ENCODE peak calls at places on chromosomes 12 and 14, in seven cellular contexts. One of them, this sample, is unnamed. For H3K27me3, the result is how much of the 10 kb centered on the place peaks cover.

GRCh38 chr12:124737040-124737419 is 126.6 kb downstream of the SCARB1 start:
- DNase-seq in heart right ventricle: no peak
- DNase-seq in stomach: no peak
- DNase-seq in prostate gland: no peak
- DNase-seq in fibroblast of lung: peak
- DNase-seq in upper lobe of right lung: no peak
- DNase-seq in tibial nerve: no peak
- DNase-seq in this sample: no peak

GRCh38 chr12:53500119-53500775 is 836 bp upstream of the TARBP2 start:
- DNase-seq in heart right ventricle: peak
- DNase-seq in stomach: peak
- DNase-seq in prostate gland: no peak
- DNase-seq in fibroblast of lung: peak
- DNase-seq in upper lobe of right lung: peak
- DNase-seq in tibial nerve: peak
- DNase-seq in this sample: peak

GRCh38 chr14:60505448-60505847 is 3.5 kb upstream of the SIX6 start:
- DNase-seq in heart right ventricle: no peak
- DNase-seq in stomach: no peak
- DNase-seq in prostate gland: no peak
- DNase-seq in fibroblast of lung: no peak
- DNase-seq in upper lobe of right lung: no peak
- DNase-seq in tibial nerve: no peak
- DNase-seq in this sample: no peak

GRCh38 chr12:16189849-16190248 is 87.6 kb downstream of the SLC15A5 start:
- DNase-seq in heart right ventricle: no peak
- DNase-seq in stomach: no peak
- DNase-seq in prostate gland: no peak
- DNase-seq in fibroblast of lung: peak
- DNase-seq in upper lobe of right lung: no peak
- DNase-seq in tibial nerve: no peak
- DNase-seq in this sample: no peak

GRCh38 chr12:24728366-24728765 is 220.5 kb downstream of the BCAT1 start:
- DNase-seq in heart right ventricle: no peak
- DNase-seq in stomach: no peak
- DNase-seq in prostate gland: no peak
- DNase-seq in fibroblast of lung: peak
- DNase-seq in upper lobe of right lung: no peak
- DNase-seq in tibial nerve: no peak
- DNase-seq in this sample: no peak

GRCh38 chr12:27285395-27285794 is 41.3 kb downstream of the STK38L start:
- DNase-seq in heart right ventricle: no peak
- DNase-seq in stomach: no peak
- DNase-seq in prostate gland: no peak
- DNase-seq in fibroblast of lung: peak
- DNase-seq in upper lobe of right lung: no peak
- DNase-seq in tibial nerve: no peak
- DNase-seq in this sample: no peak

GRCh38 chr14:69171569-69171968 is 18.6 kb upstream of the DCAF5 start:
- DNase-seq in heart right ventricle: no peak
- DNase-seq in stomach: no peak
- DNase-seq in prostate gland: no peak
- DNase-seq in fibroblast of lung: no peak
- DNase-seq in upper lobe of right lung: no peak
- DNase-seq in tibial nerve: no peak
- DNase-seq in this sample: no peak

GRCh38 chr12:87150969-87151662 is 878.1 kb downstream of the C12orf50 start:
- DNase-seq in heart right ventricle: no peak
- DNase-seq in stomach: no peak
- DNase-seq in prostate gland: no peak
- DNase-seq in fibroblast of lung: no peak
- DNase-seq in upper lobe of right lung: no peak
- DNase-seq in tibial nerve: no peak
- DNase-seq in this sample: no peak

GRCh38 chr12:3205742-3206519 is 128.8 kb downstream of the TSPAN9 start:
- DNase-seq in heart right ventricle: peak
- DNase-seq in stomach: no peak
- DNase-seq in prostate gland: peak
- DNase-seq in fibroblast of lung: peak
- DNase-seq in upper lobe of right lung: no peak
- DNase-seq in tibial nerve: no peak
- DNase-seq in this sample: no peak

GRCh38 chr12:20805921-20806320 is 4.6 kb upstream of the SLCO1B3 start:
- DNase-seq in heart right ventricle: no peak
- DNase-seq in stomach: no peak
- DNase-seq in prostate gland: no peak
- DNase-seq in fibroblast of lung: no peak
- DNase-seq in upper lobe of right lung: no peak
- DNase-seq in tibial nerve: no peak
- DNase-seq in this sample: no peak

GRCh38 chr12:6285532-6286306 is 24.8 kb upstream of the PLEKHG6 start:
- DNase-seq in heart right ventricle: no peak
- DNase-seq in stomach: no peak
- DNase-seq in prostate gland: no peak
- DNase-seq in fibroblast of lung: peak
- DNase-seq in upper lobe of right lung: no peak
- DNase-seq in tibial nerve: no peak
- DNase-seq in this sample: no peak

GRCh38 chr12:30447061-30447750 is 248.5 kb downstream of the IPO8 start:
- DNase-seq in heart right ventricle: no peak
- DNase-seq in stomach: no peak
- DNase-seq in prostate gland: no peak
- DNase-seq in fibroblast of lung: peak
- DNase-seq in upper lobe of right lung: no peak
- DNase-seq in tibial nerve: no peak
- DNase-seq in this sample: no peak

GRCh38 chr12:54993181-54993835 is 8.7 kb upstream of the TESPA1 start:
- DNase-seq in heart right ventricle: peak
- DNase-seq in stomach: peak
- DNase-seq in prostate gland: peak
- DNase-seq in fibroblast of lung: peak
- DNase-seq in upper lobe of right lung: no peak
- DNase-seq in tibial nerve: peak
- DNase-seq in this sample: no peak

GRCh38 chr14:64040044-64040443 is 187.2 kb downstream of the SYNE2 start:
- DNase-seq in heart right ventricle: no peak
- DNase-seq in stomach: no peak
- DNase-seq in prostate gland: no peak
- DNase-seq in fibroblast of lung: peak
- DNase-seq in upper lobe of right lung: no peak
- DNase-seq in tibial nerve: no peak
- DNase-seq in this sample: no peak

GRCh38 chr12:127270193-127270592 is 996.8 kb upstream of the TMEM132C start:
- DNase-seq in heart right ventricle: no peak
- DNase-seq in stomach: no peak
- DNase-seq in prostate gland: no peak
- DNase-seq in fibroblast of lung: peak
- DNase-seq in upper lobe of right lung: no peak
- DNase-seq in tibial nerve: no peak
- DNase-seq in this sample: no peak

GRCh38 chr12:44497044-44497443 is 379.1 kb downstream of the NELL2 start:
- DNase-seq in heart right ventricle: no peak
- DNase-seq in stomach: no peak
- DNase-seq in prostate gland: no peak
- DNase-seq in fibroblast of lung: no peak
- DNase-seq in upper lobe of right lung: no peak
- DNase-seq in tibial nerve: no peak
- DNase-seq in this sample: no peak

GRCh38 chr14:37340353-37340752 is 142.6 kb downstream of the MIPOL1 start:
- DNase-seq in heart right ventricle: no peak
- DNase-seq in stomach: no peak
- DNase-seq in prostate gland: no peak
- DNase-seq in fibroblast of lung: no peak
- DNase-seq in upper lobe of right lung: no peak
- DNase-seq in tibial nerve: no peak
- DNase-seq in this sample: no peak

GRCh38 chr14:60721331-60722162 is 2.6 kb downstream of the SIX4 start:
- DNase-seq in heart right ventricle: peak
- DNase-seq in stomach: peak
- DNase-seq in prostate gland: peak
- DNase-seq in fibroblast of lung: peak
- DNase-seq in upper lobe of right lung: peak
- DNase-seq in tibial nerve: no peak
- DNase-seq in this sample: no peak

GRCh38 chr14:33307691-33308369 is 369.2 kb downstream of the NPAS3 start:
- DNase-seq in heart right ventricle: peak
- DNase-seq in stomach: no peak
- DNase-seq in prostate gland: no peak
- DNase-seq in fibroblast of lung: peak
- DNase-seq in upper lobe of right lung: no peak
- DNase-seq in tibial nerve: peak
- DNase-seq in this sample: no peak

GRCh38 chr14:105855246-105855892 is 329.0 kb downstream of the TMEM121 start:
- DNase-seq in heart right ventricle: peak
- DNase-seq in stomach: no peak
- DNase-seq in prostate gland: no peak
- DNase-seq in fibroblast of lung: no peak
- DNase-seq in upper lobe of right lung: peak
- DNase-seq in tibial nerve: no peak
- DNase-seq in this sample: peak

GRCh38 chr12:34336619-34337465 is 314.5 kb downstream of the ALG10 start:
- DNase-seq in heart right ventricle: no peak
- DNase-seq in stomach: no peak
- DNase-seq in prostate gland: no peak
- DNase-seq in fibroblast of lung: no peak
- DNase-seq in upper lobe of right lung: no peak
- DNase-seq in tibial nerve: no peak
- DNase-seq in this sample: no peak

GRCh38 chr14:54711812-54712211 is 144.9 kb downstream of the SAMD4A start:
- DNase-seq in heart right ventricle: no peak
- DNase-seq in stomach: no peak
- DNase-seq in prostate gland: no peak
- DNase-seq in fibroblast of lung: no peak
- DNase-seq in upper lobe of right lung: no peak
- DNase-seq in tibial nerve: no peak
- DNase-seq in this sample: no peak

GRCh38 chr14:26594756-26595545 is 2.9 kb downstream of the NOVA1 start:
- DNase-seq in heart right ventricle: no peak
- DNase-seq in stomach: no peak
- DNase-seq in prostate gland: no peak
- DNase-seq in fibroblast of lung: no peak
- DNase-seq in upper lobe of right lung: no peak
- DNase-seq in tibial nerve: no peak
- DNase-seq in this sample: no peak

GRCh38 chr12:26062566-26062965 is 62.3 kb downstream of the BHLHE41 start:
- DNase-seq in heart right ventricle: no peak
- DNase-seq in stomach: no peak
- DNase-seq in prostate gland: no peak
- DNase-seq in fibroblast of lung: peak
- DNase-seq in upper lobe of right lung: no peak
- DNase-seq in tibial nerve: no peak
- DNase-seq in this sample: no peak

GRCh38 chr14:66859063-66859671 is 330.1 kb upstream of the GARIN2 start:
- DNase-seq in heart right ventricle: no peak
- DNase-seq in stomach: no peak
- DNase-seq in prostate gland: no peak
- DNase-seq in fibroblast of lung: no peak
- DNase-seq in upper lobe of right lung: no peak
- DNase-seq in tibial nerve: no peak
- DNase-seq in this sample: no peak

DNA sequence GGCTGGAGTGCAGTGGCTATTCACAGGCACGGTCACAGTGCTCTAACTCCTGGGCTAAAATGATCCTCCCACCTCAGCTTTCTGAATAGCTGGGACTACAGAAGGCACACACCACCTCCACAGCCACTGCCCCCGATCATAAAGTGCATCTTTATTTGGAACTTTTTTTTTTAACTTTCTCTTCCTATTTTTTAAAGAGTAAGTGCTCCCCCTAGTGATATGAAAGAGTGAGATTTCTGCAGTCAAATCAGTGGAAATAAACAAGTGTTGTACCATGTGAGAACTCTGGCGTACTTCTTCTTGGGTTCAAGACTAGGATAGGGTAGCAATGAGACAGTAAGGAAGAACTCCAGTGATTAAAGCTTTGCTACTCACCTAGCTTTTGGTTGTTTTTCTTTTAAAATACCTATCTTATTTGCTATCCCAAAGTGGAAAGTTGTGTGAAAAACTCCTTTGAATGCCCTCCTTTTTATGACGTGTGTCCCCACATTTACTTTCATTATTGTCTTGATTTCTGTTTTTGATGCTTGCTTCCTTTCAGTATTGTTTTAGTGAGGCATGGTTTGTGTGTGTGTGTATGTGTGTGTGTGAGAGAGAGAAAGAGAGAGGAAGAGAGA is 6.6 kb downstream of the PPP4R4 start:
- DNase-seq in heart right ventricle: no peak
- DNase-seq in stomach: no peak
- DNase-seq in prostate gland: no peak
- DNase-seq in fibroblast of lung: peak
- DNase-seq in upper lobe of right lung: no peak
- DNase-seq in tibial nerve: no peak
- DNase-seq in this sample: no peak
- H3K27me3 ChIP-seq in heart right ventricle: under half
- H3K27me3 ChIP-seq in stomach: half or more
- H3K27me3 ChIP-seq in prostate gland: under half
- H3K27me3 ChIP-seq in fibroblast of lung: under half
- H3K27me3 ChIP-seq in upper lobe of right lung: half or more
- H3K27me3 ChIP-seq in tibial nerve: under half
- H3K27me3 ChIP-seq in this sample: under half

GRCh38 chr12:46415552-46415951 is 43.0 kb upstream of the SLC38A2 start:
- DNase-seq in heart right ventricle: no peak
- DNase-seq in stomach: no peak
- DNase-seq in prostate gland: no peak
- DNase-seq in fibroblast of lung: no peak
- DNase-seq in upper lobe of right lung: no peak
- DNase-seq in tibial nerve: no peak
- DNase-seq in this sample: no peak
- TF ChIP-seq CTCF in heart right ventricle: no peak
- TF ChIP-seq CTCF in stomach: no peak
- TF ChIP-seq CTCF in prostate gland: no peak
- TF ChIP-seq CTCF in fibroblast of lung: no peak
- TF ChIP-seq CTCF in upper lobe of right lung: no peak
- TF ChIP-seq CTCF in tibial nerve: no peak
- TF ChIP-seq CTCF in this sample: no peak

GRCh38 chr14:102774391-102775153 is 2.7 kb upstream of the TRAF3 start:
- DNase-seq in heart right ventricle: peak
- DNase-seq in stomach: peak
- DNase-seq in prostate gland: peak
- DNase-seq in fibroblast of lung: peak
- DNase-seq in upper lobe of right lung: no peak
- DNase-seq in tibial nerve: no peak
- DNase-seq in this sample: peak
- H3K27me3 ChIP-seq in heart right ventricle: under half
- H3K27me3 ChIP-seq in stomach: under half
- H3K27me3 ChIP-seq in prostate gland: under half
- H3K27me3 ChIP-seq in fibroblast of lung: under half
- H3K27me3 ChIP-seq in upper lobe of right lung: under half
- H3K27me3 ChIP-seq in tibial nerve: under half
- H3K27me3 ChIP-seq in this sample: under half

DNA sequence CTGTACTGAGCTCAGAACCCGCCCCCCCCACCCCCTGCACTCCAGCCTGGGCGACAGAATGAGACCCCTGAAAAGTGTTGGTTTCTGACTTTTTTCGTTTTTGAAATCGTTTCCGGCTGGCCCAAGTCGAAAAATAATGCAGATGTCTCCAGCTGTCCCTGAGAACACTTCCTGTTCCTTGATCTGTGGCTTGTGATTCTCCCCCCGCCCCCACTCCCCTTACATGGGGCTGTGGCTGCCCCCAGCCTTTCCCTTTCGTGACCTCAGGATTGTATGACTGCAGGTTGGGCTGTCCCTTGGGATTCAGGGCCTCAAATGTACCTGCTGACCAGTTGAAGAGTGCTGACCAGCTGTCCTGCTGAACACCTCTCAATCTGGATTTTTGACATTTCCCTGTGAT is 34.1 kb downstream of the NOC4L start:
- DNase-seq in heart right ventricle: no peak
- DNase-seq in stomach: no peak
- DNase-seq in prostate gland: no peak
- DNase-seq in fibroblast of lung: no peak
- DNase-seq in upper lobe of right lung: no peak
- DNase-seq in tibial nerve: no peak
- DNase-seq in this sample: no peak
- TF ChIP-seq CTCF in heart right ventricle: no peak
- TF ChIP-seq CTCF in stomach: no peak
- TF ChIP-seq CTCF in prostate gland: no peak
- TF ChIP-seq CTCF in fibroblast of lung: no peak
- TF ChIP-seq CTCF in upper lobe of right lung: no peak
- TF ChIP-seq CTCF in tibial nerve: no peak
- TF ChIP-seq CTCF in this sample: no peak